ENCODE peak calls at places on chromosomes 6 and 20, in four cellular contexts. S is psoas muscle, G is transverse colon, K is esophagus squamous epithelium. B is an unnamed sample.

GRCh38 chr6:23841116-23841515 is 284.9 kb upstream of the NRSN1 start:
- DNase-seq in S (no peak), G (no peak), K (no peak), B (no peak)

GRCh38 chr6:112660626-112661025 is 313.5 kb downstream of the RFPL4B start:
- DNase-seq in S (no peak), G (no peak), K (no peak), B (no peak)

GRCh38 chr20:57748601-57749130 is 38.9 kb upstream of the PMEPA1 start:
- DNase-seq in S (peak; percentile 78), G (peak; percentile 82), K (no peak), B (no peak)

GRCh38 chr6:84156306-84156705 is 71.1 kb downstream of the CEP162 start:
- DNase-seq in S (no peak), G (no peak), K (no peak), B (no peak)

GRCh38 chr6:170393807-170394399 is 87.3 kb downstream of the FAM120B start:
- DNase-seq in S (no peak), G (no peak), K (no peak), B (no peak)

GRCh38 chr6:160004419-160005160 is 35.7 kb downstream of the IGF2R start:
- DNase-seq in S (no peak), G (no peak), K (no peak), B (no peak)

GRCh38 chr6:127879685-127880084 is 21.2 kb downstream of the THEMIS start:
- DNase-seq in S (no peak), G (no peak), K (no peak), B (peak; percentile 10)

GRCh38 chr6:31738048-31738979 is 1.5 kb upstream of the MSH5 start:
- DNase-seq in S (no peak), G (peak; percentile 84), K (no peak), B (peak; percentile 91)

GRCh38 chr20:59470521-59470920 is 133.8 kb upstream of the PHACTR3 start:
- DNase-seq in S (no peak), G (no peak), K (no peak), B (no peak)

GRCh38 chr20:53857723-53858236 is 212.6 kb downstream of the BCAS1 start:
- DNase-seq in S (no peak), G (peak; percentile 76), K (no peak), B (no peak)

GRCh38 chr6:159727717-159728440 is 573 bp downstream of the WTAP start:
- DNase-seq in S (no peak), G (no peak), K (no peak), B (peak; percentile 57)

GRCh38 chr20:16712541-16712947 is 17.3 kb upstream of the SNRPB2 start:
- DNase-seq in S (no peak), G (no peak), K (no peak), B (no peak)

DNA sequence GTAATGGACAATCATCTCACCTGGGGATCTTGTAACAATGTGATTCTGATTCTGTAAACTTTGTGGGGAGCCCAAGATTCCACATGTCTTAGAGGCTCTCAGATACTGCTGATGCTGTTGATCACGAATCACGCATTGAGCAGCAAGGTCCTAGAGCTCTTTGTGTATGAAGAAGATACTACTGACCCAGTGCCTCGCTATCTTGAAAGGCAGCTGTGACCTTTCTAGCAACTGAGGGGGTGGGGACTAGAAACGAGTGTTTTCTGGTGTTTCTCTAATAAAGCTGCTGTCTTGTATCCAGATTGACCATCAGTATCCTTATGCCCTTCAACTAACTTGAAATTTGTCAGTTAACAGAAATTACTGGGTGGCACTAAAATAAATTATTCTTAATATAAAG is 142.9 kb downstream of the MTHFD1L start:
- DNase-seq in S (no peak), G (no peak), K (no peak), B (no peak)
- H3K4me1 ChIP-seq in S (no peaks in the 10 kb centered on the region), G (peaks cover 16% of the 10 kb centered on the region), K (peaks cover 14% of the 10 kb centered on the region), B (no peaks in the 10 kb centered on the region)

GRCh38 chr6:35089935-35090505 is 51.1 kb downstream of the TCP11 start:
- DNase-seq in S (no peak), G (no peak), K (no peak), B (no peak)

GRCh38 chr6:35087361-35088280 is 53.5 kb downstream of the TCP11 start:
- DNase-seq in S (no peak), G (no peak), K (no peak), B (peak; percentile 21)

GRCh38 chr6:35089216-35089934 is 51.8 kb downstream of the TCP11 start:
- DNase-seq in S (no peak), G (no peak), K (no peak), B (no peak)

GRCh38 chr6:35086636-35087360 is 54.3 kb downstream of the TCP11 start:
- DNase-seq in S (no peak), G (no peak), K (no peak), B (no peak)

GRCh38 chr6:35088281-35089215 is 52.6 kb downstream of the TCP11 start:
- DNase-seq in S (no peak), G (no peak), K (no peak), B (no peak)
- H3K36me3 ChIP-seq in S (peaks cover 81% of the 10 kb centered on the region), G (no peaks in the 10 kb centered on the region), K (peaks cover 22% of the 10 kb centered on the region), B (peaks cover 3% of the 10 kb centered on the region)

DNA sequence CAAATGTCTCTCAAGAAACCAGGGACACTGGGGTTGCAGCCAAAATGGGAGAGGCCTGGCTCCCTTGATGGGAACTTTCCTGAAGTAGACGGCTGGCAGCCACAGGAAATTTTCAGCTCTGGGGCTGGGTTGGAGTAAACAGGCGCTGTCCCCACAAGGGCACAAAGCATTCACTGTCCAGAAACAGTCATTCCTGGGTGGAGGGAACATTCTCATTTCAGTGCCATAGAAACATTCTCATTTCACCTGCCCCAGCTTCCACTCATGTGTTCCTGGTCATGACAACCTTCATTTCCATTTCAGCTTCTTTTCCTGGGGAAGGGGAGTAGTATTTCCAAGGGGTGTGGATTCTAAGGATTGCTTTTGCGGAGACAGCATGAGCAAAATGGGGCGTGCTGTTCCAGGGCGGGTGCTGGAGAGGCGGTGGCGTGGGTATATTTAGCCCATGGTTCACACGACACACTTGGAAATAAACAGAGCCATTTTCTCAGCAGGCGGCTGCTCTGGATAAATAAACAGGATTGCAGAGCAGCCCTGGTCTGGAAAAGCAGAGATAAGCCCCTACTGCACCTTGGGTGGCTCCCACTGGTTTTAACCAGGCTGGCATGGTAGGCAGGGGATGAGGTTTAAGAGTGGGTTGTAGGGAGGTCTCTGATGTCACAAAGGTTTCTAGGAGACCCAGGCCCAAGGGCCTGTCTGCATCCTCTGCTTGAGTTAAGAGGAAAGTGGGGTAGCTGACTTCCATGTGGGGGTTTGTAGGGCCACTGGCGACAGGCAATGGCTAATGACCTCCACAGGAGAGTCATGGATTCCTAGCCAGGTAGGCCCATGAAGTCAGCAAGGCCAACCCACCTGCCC is 32.9 kb downstream of the COX4I2 start:
- DNase-seq in S (peak; percentile 55), G (peak; percentile 69), K (no peak), B (no peak)
- H3K4me1 ChIP-seq in S (peaks cover 92% of the 10 kb centered on the region), G (peaks cover 91% of the 10 kb centered on the region), K (peaks cover 86% of the 10 kb centered on the region), B (peaks cover 74% of the 10 kb centered on the region)

GRCh38 chr20:2864626-2865025 is 8.7 kb upstream of the PTPRA start:
- DNase-seq in S (no peak), G (no peak), K (no peak), B (no peak)

GRCh38 chr20:2865630-2866029 is 7.7 kb upstream of the PTPRA start:
- DNase-seq in S (no peak), G (no peak), K (no peak), B (no peak)

GRCh38 chr20:2867081-2867860 is 6.0 kb upstream of the PTPRA start:
- DNase-seq in S (no peak), G (peak; percentile 34), K (no peak), B (no peak)

GRCh38 chr20:2865101-2865500 is 8.2 kb upstream of the PTPRA start:
- DNase-seq in S (no peak), G (no peak), K (no peak), B (no peak)

GRCh38 chr20:2866236-2866635 is 7.0 kb upstream of the PTPRA start:
- DNase-seq in S (no peak), G (no peak), K (no peak), B (no peak)
- H3K36me3 ChIP-seq in S (peaks cover 61% of the 10 kb centered on the region), G (no peaks in the 10 kb centered on the region), K (peaks cover 31% of the 10 kb centered on the region), B (no peaks in the 10 kb centered on the region)

DNA sequence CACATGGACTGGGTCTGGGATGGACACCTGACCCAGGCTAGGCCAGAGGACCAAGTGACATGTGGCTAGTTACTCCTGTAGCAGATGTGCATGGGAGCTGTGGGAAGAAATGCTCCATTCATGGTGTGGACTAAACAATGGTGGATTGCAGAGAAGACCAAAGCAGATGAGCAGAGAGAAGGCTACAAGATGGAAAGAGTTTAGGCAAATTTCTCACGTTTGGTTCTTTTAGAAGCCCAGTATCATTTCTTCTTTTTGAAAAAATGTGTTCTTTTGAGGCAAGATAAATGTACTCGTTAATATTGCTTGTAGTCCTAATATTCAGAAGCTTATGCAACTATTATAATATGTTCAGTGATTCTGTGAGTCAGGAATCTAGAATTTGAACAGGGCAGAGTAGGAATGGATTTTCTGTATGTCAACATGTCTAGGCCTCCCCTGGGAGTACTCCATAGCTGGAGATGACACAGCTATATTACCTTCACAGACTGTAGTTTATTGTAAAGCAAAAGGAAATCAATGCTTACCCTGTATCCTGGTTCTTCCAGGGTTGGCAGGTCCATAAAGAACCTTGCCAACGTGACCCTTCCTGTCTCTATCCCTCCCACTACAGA is 2.3 kb upstream of the BTN2A1 start:
- DNase-seq in S (no peak), G (no peak), K (no peak), B (no peak)
- H3K4me1 ChIP-seq in S (peaks cover 20% of the 10 kb centered on the region), G (peaks cover 26% of the 10 kb centered on the region), K (peaks cover 26% of the 10 kb centered on the region), B (peaks cover 5% of the 10 kb centered on the region)

GRCh38 chr20:13694420-13695150 is 55.9 kb upstream of the TASP1 start:
- DNase-seq in S (no peak), G (no peak), K (no peak), B (no peak)

GRCh38 chr20:13687827-13688226 is 49.1 kb upstream of the TASP1 start:
- DNase-seq in S (no peak), G (no peak), K (no peak), B (no peak)

GRCh38 chr20:13690948-13691347 is 52.2 kb upstream of the TASP1 start:
- DNase-seq in S (no peak), G (no peak), K (no peak), B (no peak)

GRCh38 chr20:13692802-13693736 is 54.3 kb upstream of the TASP1 start:
- DNase-seq in S (no peak), G (no peak), K (no peak), B (peak; percentile 21)
- H3K36me3 ChIP-seq in S (no peaks in the 10 kb centered on the region), G (no peaks in the 10 kb centered on the region), K (no peaks in the 10 kb centered on the region), B (no peaks in the 10 kb centered on the region)

GRCh38 chr20:62063601-62063980 is 2.1 kb downstream of the TAF4 start:
- DNase-seq in S (no peak), G (peak; percentile 19), K (no peak), B (no peak)
- H3K4me1 ChIP-seq in S (peaks cover 48% of the 10 kb centered on the region), G (peaks cover 44% of the 10 kb centered on the region), K (peaks cover 31% of the 10 kb centered on the region), B (peaks cover 24% of the 10 kb centered on the region)

GRCh38 chr6:36610576-36611336 is 16.6 kb downstream of the SRSF3 start:
- DNase-seq in S (no peak), G (no peak), K (no peak), B (no peak)
- H3K36me3 ChIP-seq in S (peaks cover 71% of the 10 kb centered on the region), G (no peaks in the 10 kb centered on the region), K (peaks cover 5% of the 10 kb centered on the region), B (peaks cover 6% of the 10 kb centered on the region)

B was measured in Caco-2.